ENCODE peak calls at places on chromosomes 13 and 19, in four cellular contexts. A is neuronal stem cell, Y is trophoblast cell, X is IMR-90. K is an unnamed sample.

GRCh38 chr13:28333204-28333900 is 161.6 kb downstream of the FLT1 start:
- DNase-seq in A (no peak), Y (no peak), X (no peak), K (no peak)

GRCh38 chr19:42092350-42092749 is 16.4 kb downstream of the ZNF574 start:
- DNase-seq in A (no peak), Y (no peak), X (no peak), K (peak)

GRCh38 chr19:54473071-54473941 is at the start of gene CDC42EP5:
- DNase-seq in A (no peak), Y (peak), X (peak), K (peak)

GRCh38 chr13:23735329-23735728 is 153.9 kb downstream of the MIPEP start:
- DNase-seq in A (no peak), Y (no peak), X (no peak), K (no peak)

GRCh38 chr19:3457531-3458228 is 22.6 kb downstream of the SMIM24 start:
- DNase-seq in A (no peak), Y (no peak), X (no peak), K (no peak)

GRCh38 chr13:110283661-110284516 is 23.1 kb downstream of the COL4A1 start:
- DNase-seq in A (no peak), Y (no peak), X (peak), K (no peak)

GRCh38 chr13:21338156-21338555 is 120.9 kb downstream of the ZDHHC20 start:
- DNase-seq in A (no peak), Y (peak), X (no peak), K (no peak)

GRCh38 chr19:19053508-19054314 is 10.1 kb upstream of the SLC25A42 start:
- DNase-seq in A (peak), Y (peak), X (peak), K (peak)

GRCh38 chr13:99376132-99376531 is 68.9 kb upstream of the GPR183 start:
- DNase-seq in A (no peak), Y (peak), X (no peak), K (no peak)

GRCh38 chr13:79051472-79051871 is 354.6 kb downstream of the RBM26 start:
- DNase-seq in A (no peak), Y (no peak), X (no peak), K (no peak)

GRCh38 chr13:60881507-60881906 is 484.5 kb downstream of the TDRD3 start:
- DNase-seq in A (no peak), Y (no peak), X (no peak), K (no peak)

GRCh38 chr13:48686810-48687209 is 33.1 kb downstream of the CYSLTR2 start:
- DNase-seq in A (no peak), Y (no peak), X (no peak), K (no peak)

GRCh38 chr19:1312732-1313694 is 27.3 kb downstream of the EFNA2 start:
- DNase-seq in A (no peak), Y (peak), X (peak), K (no peak)

GRCh38 chr13:28753208-28753892 is 34.6 kb upstream of the SLC46A3 start:
- DNase-seq in A (no peak), Y (peak), X (peak), K (peak)

GRCh38 chr19:4279530-4280422 is 710 bp downstream of the SHD start:
- DNase-seq in A (no peak), Y (no peak), X (no peak), K (no peak)

GRCh38 chr13:66855110-66855509 is 375.0 kb downstream of the PCDH9 start:
- DNase-seq in A (no peak), Y (no peak), X (no peak), K (no peak)

GRCh38 chr19:15971217-15971616 is 22.4 kb downstream of the OR10H4 start:
- DNase-seq in A (no peak), Y (peak), X (no peak), K (no peak)

GRCh38 chr19:51573331-51573730 is 2.2 kb downstream of the ZNF175 start:
- DNase-seq in A (no peak), Y (no peak), X (peak), K (no peak)

GRCh38 chr19:53881482-53882390 is at the start of gene PRKCG:
- DNase-seq in A (peak), Y (peak), X (no peak), K (peak)

GRCh38 chr19:15297416-15298224 is 34.7 kb downstream of the BRD4 start:
- DNase-seq in A (no peak), Y (peak), X (peak), K (no peak)

GRCh38 chr19:45126654-45127053 is 33.7 kb downstream of the PPP1R37 start:
- DNase-seq in A (no peak), Y (no peak), X (no peak), K (no peak)

GRCh38 chr19:50492303-50493052 is 15.8 kb upstream of the GARIN5A start:
- DNase-seq in A (no peak), Y (no peak), X (no peak), K (peak)

GRCh38 chr13:20714161-20714560 is 10.7 kb downstream of the IL17D start:
- DNase-seq in A (no peak), Y (no peak), X (no peak), K (no peak)

GRCh38 chr13:40171566-40171965 is 494.9 kb downstream of the FOXO1 start:
- DNase-seq in A (no peak), Y (no peak), X (no peak), K (no peak)

GRCh38 chr13:31160857-31161582 is 684 bp downstream of the HSPH1 start:
- DNase-seq in A (peak), Y (peak), X (peak), K (no peak)

GRCh38 chr19:55546822-55547614 is 1.7 kb upstream of the SBK3 start:
- DNase-seq in A (no peak), Y (peak), X (peak), K (no peak)

GRCh38 chr19:55552206-55552605 is 6.9 kb upstream of the SBK3 start:
- DNase-seq in A (no peak), Y (no peak), X (no peak), K (no peak)

GRCh38 chr19:55550321-55550650 is 4.9 kb upstream of the SBK3 start:
- DNase-seq in A (peak), Y (peak), X (no peak), K (no peak)

GRCh38 chr19:55552620-55553019 is 7.3 kb upstream of the SBK3 start:
- DNase-seq in A (no peak), Y (peak), X (peak), K (no peak)

GRCh38 chr19:55549500-55550320 is 4.4 kb upstream of the SBK3 start:
- DNase-seq in A (peak), Y (peak), X (peak), K (peak)
- H3K9ac ChIP-seq in A (peak), Y (no peak), X (peak), K (peak)

DNA sequence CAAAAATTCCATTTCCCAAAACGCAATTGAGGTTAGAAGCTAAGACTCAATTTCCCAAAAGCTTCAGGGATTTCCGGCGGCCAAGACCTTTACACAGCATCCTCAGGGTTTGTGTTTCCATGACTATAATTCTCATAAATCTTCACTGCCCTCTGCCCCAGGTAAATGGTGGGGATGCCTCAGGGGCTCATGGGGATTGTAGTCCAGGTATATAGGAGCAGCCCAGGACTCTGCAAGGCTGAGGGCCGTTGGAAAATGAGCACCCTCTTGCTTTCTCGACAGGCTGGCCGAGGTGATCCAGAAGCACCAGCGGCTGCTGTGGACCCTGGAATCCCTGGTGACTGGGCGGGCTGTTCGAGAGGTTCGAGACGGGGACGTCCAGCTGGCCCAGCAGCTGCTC is 6.4 kb downstream of the ALDH16A1 start:
- DNase-seq in A (no peak), Y (no peak), X (no peak), K (no peak)
- H4K91ac ChIP-seq in A (no peak), Y (no peak), X (no peak), K (no peak)

GRCh38 chr13:113413898-113414282 is 39.4 kb downstream of the ADPRHL1 start:
- DNase-seq in A (no peak), Y (no peak), X (no peak), K (no peak)
- H3K9ac ChIP-seq in A (no peak), Y (no peak), X (no peak), K (no peak)

GRCh38 chr19:23118400-23118799 is 1.6 kb downstream of the ZNF730 start:
- DNase-seq in A (no peak), Y (peak), X (no peak), K (peak)
- H4K91ac ChIP-seq in A (no peak), Y (no peak), X (no peak), K (no peak)

GRCh38 chr13:26951581-26952177 is 191.1 kb upstream of the GPR12 start:
- DNase-seq in A (no peak), Y (no peak), X (no peak), K (no peak)
- H3K9ac ChIP-seq in A (no peak), Y (no peak), X (no peak), K (no peak)

K was measured in H9.